ENCODE peak calls at places on chromosomes 12 and 14, in seven cellular contexts. B, V, O, X, D, U and S are unnamed samples.

GRCh38 chr14:28571636-28572035 is 195.0 kb upstream of the FOXG1 start:
- DNase-seq in O (no peak), D (no peak), V (no peak), X (no peak), B (no peak), U (no peak), S (no peak)

GRCh38 chr14:62289471-62289870 is 527.3 kb downstream of the SNAPC1 start:
- DNase-seq in D (no peak), U (no peak), B (no peak), O (no peak), V (no peak), X (no peak), S (no peak)

GRCh38 chr14:35403085-35403396 is 1.5 kb downstream of the NFKBIA start:
- DNase-seq in D (peak; percentile 38), U (peak; percentile 48), X (peak; percentile 32), B (no peak), O (no peak), V (no peak), S (no peak)

GRCh38 chr14:102504302-102504950 is 5.2 kb downstream of the ANKRD9 start:
- DNase-seq in V (no peak), X (no peak), B (no peak), D (no peak), U (no peak), O (no peak), S (no peak)

GRCh38 chr12:47393403-47393790 is 312.4 kb downstream of the RPAP3 start:
- DNase-seq in O (no peak), B (no peak), V (no peak), D (no peak), U (no peak), X (no peak), S (no peak)

GRCh38 chr14:80356413-80356812 is 145.1 kb upstream of the DIO2 start:
- DNase-seq in X (peak; percentile 23), V (no peak), B (no peak), O (peak; percentile 17), U (no peak), D (no peak), S (no peak)

GRCh38 chr12:116133149-116133548 is 144.3 kb downstream of the MED13L start:
- DNase-seq in V (no peak), O (no peak), D (no peak), U (no peak), X (no peak), B (no peak), S (no peak)

GRCh38 chr14:31990959-31991541 is 86.1 kb upstream of the ARHGAP5 start:
- DNase-seq in D (no peak), V (no peak), O (no peak), X (no peak), B (no peak), U (no peak), S (no peak)

GRCh38 chr12:11778703-11779102 is 129.2 kb downstream of the ETV6 start:
- DNase-seq in O (no peak), X (no peak), D (no peak), U (no peak), B (no peak), V (no peak), S (no peak)

GRCh38 chr12:41288188-41288811 is 100.2 kb downstream of the PDZRN4 start:
- DNase-seq in D (no peak), V (no peak), B (no peak), O (no peak), X (no peak), U (no peak), S (no peak)

GRCh38 chr14:30889244-30889594 is 14.9 kb downstream of the COCH start:
- DNase-seq in X (no peak), B (no peak), D (no peak), O (no peak), V (no peak), U (no peak), S (no peak)

GRCh38 chr12:100404769-100405407 is 48.0 kb downstream of the SLC17A8 start:
- DNase-seq in V (no peak), D (no peak), B (no peak), U (peak; percentile 58), O (peak; percentile 76), X (peak; percentile 16), S (no peak)

GRCh38 chr12:39476894-39477293 is 34.0 kb upstream of the KIF21A start:
- DNase-seq in V (no peak), O (no peak), D (no peak), U (no peak), B (no peak), X (no peak), S (no peak)

GRCh38 chr14:58401587-58401986 is 5.9 kb downstream of the TOMM20L start:
- DNase-seq in U (no peak), X (no peak), O (no peak), D (no peak), B (no peak), V (no peak), S (no peak)

GRCh38 chr12:3772380-3772779 is 19.5 kb upstream of the CRACR2A start:
- DNase-seq in V (no peak), X (no peak), U (no peak), B (no peak), O (no peak), D (no peak), S (no peak)

GRCh38 chr12:48069253-48069652 is 36.6 kb downstream of the SENP1 start:
- DNase-seq in D (no peak), V (no peak), U (no peak), O (no peak), X (no peak), B (no peak), S (no peak)

DNA sequence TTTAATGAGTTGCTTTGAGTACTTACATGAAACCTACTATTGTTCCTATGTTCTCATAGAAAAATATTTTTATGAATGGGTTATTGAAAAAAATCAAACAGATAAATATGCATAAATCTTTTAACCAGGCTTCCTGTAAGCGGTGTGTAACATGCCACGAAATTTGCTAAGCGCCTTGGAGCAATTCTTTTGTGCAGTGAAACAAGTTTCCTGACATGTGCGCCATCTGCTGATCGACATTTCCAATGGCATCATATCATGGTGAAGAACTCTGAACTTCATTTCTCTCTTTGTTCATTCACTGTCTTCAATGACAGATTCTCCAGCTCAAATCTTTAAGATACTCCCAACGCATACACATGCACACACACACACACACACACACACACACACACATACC is 145.6 kb upstream of the NAV3 start:
- DNase-seq in X (peak; percentile 58), O (peak; percentile 77), U (peak; percentile 57), V (peak; percentile 31), D (peak; percentile 51), B (no peak), S (no peak)
- H3K4me3 ChIP-seq in X (no peak overlapping the region), O (no peak overlapping the region), U (no peak overlapping the region), V (no peak overlapping the region), D (no peak overlapping the region), B (no peak overlapping the region), S (no peak overlapping the region)

DNA sequence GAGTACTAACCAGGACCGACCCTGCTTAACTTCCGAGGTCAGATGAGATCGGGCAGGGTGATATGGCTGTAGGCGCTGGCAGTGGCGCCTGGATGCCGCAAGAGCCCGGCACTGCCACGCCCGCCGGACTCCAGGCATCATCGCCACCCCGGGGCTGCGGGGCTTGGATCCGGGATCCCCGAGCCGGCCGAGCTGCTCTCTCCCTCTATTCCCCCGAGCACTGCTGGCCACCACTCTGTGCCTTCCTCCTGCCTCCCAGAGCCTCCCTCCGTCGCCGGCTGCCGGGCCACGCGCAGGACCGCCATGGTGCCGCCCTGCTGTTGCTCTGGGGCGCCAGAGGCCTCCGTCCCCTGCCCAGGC is 153.2 kb upstream of the ALG10B start:
- DNase-seq in X (no peak), B (no peak), D (no peak), V (no peak), O (no peak), U (no peak), S (no peak)
- H3K9me3 ChIP-seq in X (no peaks in the 10 kb centered on the region), B (no peaks in the 10 kb centered on the region), D (peaks cover 7% of the 10 kb centered on the region), V (peaks cover 10% of the 10 kb centered on the region), O (no peaks in the 10 kb centered on the region), U (no peaks in the 10 kb centered on the region), S (no peaks in the 10 kb centered on the region)

GRCh38 chr12:113887906-113888305 is 78.2 kb downstream of the RBM19 start:
- DNase-seq in U (no peak), D (no peak), V (no peak), O (no peak), X (no peak), B (no peak), S (no peak)

GRCh38 chr12:113884392-113884791 is 81.7 kb downstream of the RBM19 start:
- DNase-seq in V (no peak), D (no peak), O (no peak), U (no peak), B (no peak), X (no peak), S (no peak)

GRCh38 chr12:113888435-113888834 is 77.7 kb downstream of the RBM19 start:
- DNase-seq in U (no peak), B (no peak), O (no peak), X (no peak), V (no peak), D (no peak), S (no peak)

GRCh38 chr12:113889076-113889475 is 77.0 kb downstream of the RBM19 start:
- DNase-seq in B (no peak), D (no peak), O (no peak), X (no peak), U (no peak), V (no peak), S (no peak)

GRCh38 chr12:113886721-113887120 is 79.4 kb downstream of the RBM19 start:
- DNase-seq in V (no peak), X (no peak), D (no peak), U (no peak), B (no peak), O (no peak), S (no peak)
- H3K27ac ChIP-seq in V (no peak overlapping the region), X (no peak overlapping the region), D (no peak overlapping the region), U (no peak overlapping the region), B (no peak overlapping the region), O (no peak overlapping the region), S (no peak overlapping the region)

DNA sequence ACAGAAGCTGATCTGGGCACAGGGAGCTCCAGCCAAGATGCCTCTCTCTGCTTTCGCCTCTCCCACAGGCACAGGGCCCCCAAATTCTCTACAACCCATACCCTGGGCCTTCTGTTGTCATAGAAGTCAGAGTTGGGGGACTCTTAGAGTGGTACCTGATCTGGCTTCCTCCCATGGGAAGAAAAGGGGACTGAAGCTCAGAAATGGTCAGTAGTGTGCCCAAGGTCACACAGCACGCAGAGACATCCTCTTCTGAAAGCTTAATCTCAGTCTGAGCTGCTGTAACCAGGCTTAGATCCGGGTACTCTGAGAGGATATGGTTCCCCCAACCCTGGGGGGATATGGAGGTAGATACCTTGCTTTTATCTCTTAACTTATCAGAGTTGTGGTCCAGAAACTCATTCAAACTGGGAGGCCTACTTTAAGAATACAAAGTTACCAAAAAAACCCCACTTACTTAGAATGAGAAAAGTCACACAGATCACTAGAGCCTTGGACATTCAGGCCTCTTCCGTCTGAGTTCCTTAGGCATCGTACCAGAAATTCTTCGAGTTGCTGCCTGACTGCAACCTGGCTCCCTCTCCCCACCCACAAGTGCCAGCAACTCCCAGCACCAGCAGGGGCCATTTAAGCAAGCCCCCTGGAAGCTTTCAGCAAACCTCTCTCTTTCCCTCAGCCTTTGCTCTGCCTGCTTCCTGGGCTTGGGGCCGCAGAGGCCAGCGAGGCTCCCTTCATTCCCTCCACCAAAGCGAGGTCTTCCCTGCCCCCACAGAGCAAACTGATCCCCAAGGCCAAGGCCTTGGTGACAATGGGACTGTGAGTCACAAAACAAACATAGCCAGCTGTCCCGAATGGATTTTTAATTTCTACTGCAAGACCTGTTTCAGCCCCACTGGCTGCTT is 13.9 kb downstream of the KRT7 start:
- DNase-seq in U (peak; percentile 89), X (peak; percentile 56), D (no peak), V (no peak), O (peak; percentile 45), B (peak; percentile 58), S (no peak)
- H3K4me3 ChIP-seq in U (no peak overlapping the region), X (no peak overlapping the region), D (no peak overlapping the region), V (no peak overlapping the region), O (no peak overlapping the region), B (no peak overlapping the region), S (no peak overlapping the region)